ENCODE peak calls at places on chromosomes 12 and 14, in eight cellular contexts. One of them, this sample, is unnamed.

GRCh38 chr12:131989021-131989420 is 39.3 kb downstream of the EP400 start:
- DNase-seq in tibial nerve: no peak
- DNase-seq in psoas muscle: no peak
- DNase-seq in left ventricle myocardium inferior: no peak
- DNase-seq in kidney: no peak
- DNase-seq in CD4-positive, CD25-positive, alpha-beta regulatory T cell: no peak
- DNase-seq in testis: peak
- DNase-seq in brain microvascular endothelial cell: no peak
- DNase-seq in this sample: no peak

GRCh38 chr12:13817131-13817530 is 164.3 kb downstream of the GRIN2B start:
- DNase-seq in tibial nerve: no peak
- DNase-seq in psoas muscle: no peak
- DNase-seq in left ventricle myocardium inferior: no peak
- DNase-seq in kidney: no peak
- DNase-seq in CD4-positive, CD25-positive, alpha-beta regulatory T cell: no peak
- DNase-seq in testis: no peak
- DNase-seq in brain microvascular endothelial cell: no peak
- DNase-seq in this sample: no peak

GRCh38 chr14:54772451-54772881 is 130.2 kb downstream of the GCH1 start:
- DNase-seq in tibial nerve: no peak
- DNase-seq in psoas muscle: no peak
- DNase-seq in left ventricle myocardium inferior: no peak
- DNase-seq in kidney: no peak
- DNase-seq in CD4-positive, CD25-positive, alpha-beta regulatory T cell: no peak
- DNase-seq in testis: no peak
- DNase-seq in brain microvascular endothelial cell: no peak
- DNase-seq in this sample: no peak

GRCh38 chr12:113961921-113962710 is 4.0 kb downstream of the RBM19 start:
- DNase-seq in tibial nerve: no peak
- DNase-seq in psoas muscle: no peak
- DNase-seq in left ventricle myocardium inferior: no peak
- DNase-seq in kidney: no peak
- DNase-seq in CD4-positive, CD25-positive, alpha-beta regulatory T cell: no peak
- DNase-seq in testis: no peak
- DNase-seq in brain microvascular endothelial cell: peak
- DNase-seq in this sample: no peak

GRCh38 chr14:38405851-38406630 is 150.1 kb upstream of the CLEC14A start:
- DNase-seq in tibial nerve: no peak
- DNase-seq in psoas muscle: no peak
- DNase-seq in left ventricle myocardium inferior: no peak
- DNase-seq in kidney: no peak
- DNase-seq in CD4-positive, CD25-positive, alpha-beta regulatory T cell: no peak
- DNase-seq in testis: no peak
- DNase-seq in brain microvascular endothelial cell: peak
- DNase-seq in this sample: no peak

GRCh38 chr12:20314325-20314724 is 54.0 kb upstream of the PDE3A start:
- DNase-seq in tibial nerve: no peak
- DNase-seq in psoas muscle: no peak
- DNase-seq in left ventricle myocardium inferior: no peak
- DNase-seq in kidney: no peak
- DNase-seq in CD4-positive, CD25-positive, alpha-beta regulatory T cell: no peak
- DNase-seq in testis: no peak
- DNase-seq in brain microvascular endothelial cell: peak
- DNase-seq in this sample: no peak

GRCh38 chr14:21496453-21496852 is 14.7 kb downstream of the METTL3 start:
- DNase-seq in tibial nerve: no peak
- DNase-seq in psoas muscle: no peak
- DNase-seq in left ventricle myocardium inferior: no peak
- DNase-seq in kidney: no peak
- DNase-seq in CD4-positive, CD25-positive, alpha-beta regulatory T cell: no peak
- DNase-seq in testis: no peak
- DNase-seq in brain microvascular endothelial cell: peak
- DNase-seq in this sample: no peak

GRCh38 chr14:49505026-49505766 is 81.0 kb downstream of the RPS29 start:
- DNase-seq in tibial nerve: no peak
- DNase-seq in psoas muscle: no peak
- DNase-seq in left ventricle myocardium inferior: no peak
- DNase-seq in kidney: no peak
- DNase-seq in CD4-positive, CD25-positive, alpha-beta regulatory T cell: no peak
- DNase-seq in testis: no peak
- DNase-seq in brain microvascular endothelial cell: no peak
- DNase-seq in this sample: no peak

GRCh38 chr12:63917864-63918742 is 73.6 kb downstream of the SRGAP1 start:
- DNase-seq in tibial nerve: peak
- DNase-seq in psoas muscle: no peak
- DNase-seq in left ventricle myocardium inferior: no peak
- DNase-seq in kidney: peak
- DNase-seq in CD4-positive, CD25-positive, alpha-beta regulatory T cell: no peak
- DNase-seq in testis: no peak
- DNase-seq in brain microvascular endothelial cell: peak
- DNase-seq in this sample: peak

GRCh38 chr14:36996857-36997590 is 175.4 kb downstream of the SLC25A21 start:
- DNase-seq in tibial nerve: no peak
- DNase-seq in psoas muscle: no peak
- DNase-seq in left ventricle myocardium inferior: no peak
- DNase-seq in kidney: no peak
- DNase-seq in CD4-positive, CD25-positive, alpha-beta regulatory T cell: no peak
- DNase-seq in testis: no peak
- DNase-seq in brain microvascular endothelial cell: no peak
- DNase-seq in this sample: no peak

GRCh38 chr14:101235042-101235871 is 326.0 kb upstream of the DIO3 start:
- DNase-seq in tibial nerve: peak
- DNase-seq in psoas muscle: peak
- DNase-seq in left ventricle myocardium inferior: peak
- DNase-seq in kidney: peak
- DNase-seq in CD4-positive, CD25-positive, alpha-beta regulatory T cell: no peak
- DNase-seq in testis: peak
- DNase-seq in brain microvascular endothelial cell: peak
- DNase-seq in this sample: peak

GRCh38 chr14:68468437-68469207 is 324.2 kb downstream of the ZFP36L1 start:
- DNase-seq in tibial nerve: no peak
- DNase-seq in psoas muscle: no peak
- DNase-seq in left ventricle myocardium inferior: no peak
- DNase-seq in kidney: peak
- DNase-seq in CD4-positive, CD25-positive, alpha-beta regulatory T cell: no peak
- DNase-seq in testis: no peak
- DNase-seq in brain microvascular endothelial cell: peak
- DNase-seq in this sample: no peak

GRCh38 chr14:23033801-23034497 is 751 bp downstream of the PSMB5 start:
- DNase-seq in tibial nerve: no peak
- DNase-seq in psoas muscle: no peak
- DNase-seq in left ventricle myocardium inferior: no peak
- DNase-seq in kidney: no peak
- DNase-seq in CD4-positive, CD25-positive, alpha-beta regulatory T cell: no peak
- DNase-seq in testis: no peak
- DNase-seq in brain microvascular endothelial cell: no peak
- DNase-seq in this sample: no peak

GRCh38 chr12:91896725-91897515 is 248.7 kb downstream of the BTG1 start:
- DNase-seq in tibial nerve: peak
- DNase-seq in psoas muscle: no peak
- DNase-seq in left ventricle myocardium inferior: no peak
- DNase-seq in kidney: peak
- DNase-seq in CD4-positive, CD25-positive, alpha-beta regulatory T cell: no peak
- DNase-seq in testis: no peak
- DNase-seq in brain microvascular endothelial cell: no peak
- DNase-seq in this sample: peak

GRCh38 chr12:117582135-117582784 is 220.8 kb upstream of the NOS1 start:
- DNase-seq in tibial nerve: no peak
- DNase-seq in psoas muscle: no peak
- DNase-seq in left ventricle myocardium inferior: no peak
- DNase-seq in kidney: no peak
- DNase-seq in CD4-positive, CD25-positive, alpha-beta regulatory T cell: no peak
- DNase-seq in testis: no peak
- DNase-seq in brain microvascular endothelial cell: no peak
- DNase-seq in this sample: no peak

GRCh38 chr12:16344269-16344668 is 3.2 kb upstream of the MGST1 start:
- DNase-seq in tibial nerve: no peak
- DNase-seq in psoas muscle: no peak
- DNase-seq in left ventricle myocardium inferior: no peak
- DNase-seq in kidney: no peak
- DNase-seq in CD4-positive, CD25-positive, alpha-beta regulatory T cell: no peak
- DNase-seq in testis: no peak
- DNase-seq in brain microvascular endothelial cell: no peak
- DNase-seq in this sample: no peak

GRCh38 chr12:69405466-69405865 is 45.9 kb downstream of the YEATS4 start:
- DNase-seq in tibial nerve: no peak
- DNase-seq in psoas muscle: no peak
- DNase-seq in left ventricle myocardium inferior: no peak
- DNase-seq in kidney: no peak
- DNase-seq in CD4-positive, CD25-positive, alpha-beta regulatory T cell: no peak
- DNase-seq in testis: no peak
- DNase-seq in brain microvascular endothelial cell: peak
- DNase-seq in this sample: peak

GRCh38 chr14:62162998-62163589 is 400.9 kb downstream of the SNAPC1 start:
- DNase-seq in tibial nerve: peak
- DNase-seq in psoas muscle: no peak
- DNase-seq in left ventricle myocardium inferior: no peak
- DNase-seq in kidney: no peak
- DNase-seq in CD4-positive, CD25-positive, alpha-beta regulatory T cell: peak
- DNase-seq in testis: peak
- DNase-seq in brain microvascular endothelial cell: peak
- DNase-seq in this sample: no peak

GRCh38 chr12:70069221-70069811 is 173.9 kb upstream of the CNOT2 start:
- DNase-seq in tibial nerve: no peak
- DNase-seq in psoas muscle: no peak
- DNase-seq in left ventricle myocardium inferior: no peak
- DNase-seq in kidney: no peak
- DNase-seq in CD4-positive, CD25-positive, alpha-beta regulatory T cell: no peak
- DNase-seq in testis: no peak
- DNase-seq in brain microvascular endothelial cell: no peak
- DNase-seq in this sample: no peak

GRCh38 chr14:59986556-59987059 is 66.7 kb downstream of the LRRC9 start:
- DNase-seq in tibial nerve: no peak
- DNase-seq in psoas muscle: no peak
- DNase-seq in left ventricle myocardium inferior: no peak
- DNase-seq in kidney: no peak
- DNase-seq in CD4-positive, CD25-positive, alpha-beta regulatory T cell: no peak
- DNase-seq in testis: no peak
- DNase-seq in brain microvascular endothelial cell: no peak
- DNase-seq in this sample: no peak

DNA sequence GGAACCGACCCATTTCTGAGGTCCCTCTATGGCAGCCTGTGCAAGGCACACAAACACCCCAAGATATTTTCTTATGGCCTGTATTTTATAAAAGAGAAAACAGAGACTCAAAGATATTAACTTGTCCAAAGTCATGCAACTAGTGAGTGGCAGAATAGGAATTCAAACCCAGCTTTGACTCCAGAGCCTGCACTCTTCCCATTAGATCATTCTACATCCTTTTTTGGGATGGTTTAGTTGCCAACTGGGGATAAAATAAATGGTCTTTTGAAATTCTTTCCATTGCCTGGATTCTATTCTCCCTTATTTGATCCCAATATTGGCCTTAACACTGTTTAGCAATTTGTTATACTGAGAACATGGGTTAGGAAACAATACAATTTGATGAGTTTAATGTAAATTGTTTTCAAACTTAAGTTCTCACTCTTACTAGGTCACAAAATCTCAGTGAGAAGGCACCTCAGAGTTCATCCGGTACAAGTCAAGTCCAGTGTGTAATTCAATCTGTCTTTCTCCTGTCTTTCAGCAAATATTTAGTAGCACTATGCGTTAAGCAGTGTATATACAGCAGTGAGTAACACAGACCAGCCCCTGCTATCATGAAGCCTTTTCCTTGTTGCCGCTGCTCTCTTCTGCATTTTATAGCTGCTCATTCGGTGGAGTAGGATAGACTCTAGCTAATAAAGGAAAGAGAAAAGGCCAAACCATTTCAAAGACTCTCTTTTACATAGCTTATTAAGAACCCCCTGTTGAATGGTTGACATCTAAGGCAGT is 162.1 kb upstream of the IFNG-AS1 start:
- DNase-seq in tibial nerve: no peak
- DNase-seq in psoas muscle: no peak
- DNase-seq in left ventricle myocardium inferior: no peak
- DNase-seq in kidney: no peak
- DNase-seq in CD4-positive, CD25-positive, alpha-beta regulatory T cell: no peak
- DNase-seq in testis: no peak
- DNase-seq in brain microvascular endothelial cell: peak
- DNase-seq in this sample: no peak
- H3K4me3 ChIP-seq in tibial nerve: peak
- H3K4me3 ChIP-seq in psoas muscle: peak
- H3K4me3 ChIP-seq in left ventricle myocardium inferior: peak
- H3K4me3 ChIP-seq in kidney: peak
- H3K4me3 ChIP-seq in CD4-positive, CD25-positive, alpha-beta regulatory T cell: peak
- H3K4me3 ChIP-seq in testis: no peak
- H3K4me3 ChIP-seq in brain microvascular endothelial cell: peak
- H3K4me3 ChIP-seq in this sample: no peak

GRCh38 chr12:6758511-6758910 is 5.6 kb upstream of the MLF2 start:
- DNase-seq in tibial nerve: no peak
- DNase-seq in psoas muscle: no peak
- DNase-seq in left ventricle myocardium inferior: no peak
- DNase-seq in kidney: no peak
- DNase-seq in CD4-positive, CD25-positive, alpha-beta regulatory T cell: no peak
- DNase-seq in testis: no peak
- DNase-seq in brain microvascular endothelial cell: no peak
- DNase-seq in this sample: no peak
- H3K27ac ChIP-seq in tibial nerve: no peak
- H3K27ac ChIP-seq in psoas muscle: no peak
- H3K27ac ChIP-seq in left ventricle myocardium inferior: no peak
- H3K27ac ChIP-seq in kidney: no peak
- H3K27ac ChIP-seq in CD4-positive, CD25-positive, alpha-beta regulatory T cell: no peak
- H3K27ac ChIP-seq in testis: no peak
- H3K27ac ChIP-seq in brain microvascular endothelial cell: no peak
- H3K27ac ChIP-seq in this sample: no peak

DNA sequence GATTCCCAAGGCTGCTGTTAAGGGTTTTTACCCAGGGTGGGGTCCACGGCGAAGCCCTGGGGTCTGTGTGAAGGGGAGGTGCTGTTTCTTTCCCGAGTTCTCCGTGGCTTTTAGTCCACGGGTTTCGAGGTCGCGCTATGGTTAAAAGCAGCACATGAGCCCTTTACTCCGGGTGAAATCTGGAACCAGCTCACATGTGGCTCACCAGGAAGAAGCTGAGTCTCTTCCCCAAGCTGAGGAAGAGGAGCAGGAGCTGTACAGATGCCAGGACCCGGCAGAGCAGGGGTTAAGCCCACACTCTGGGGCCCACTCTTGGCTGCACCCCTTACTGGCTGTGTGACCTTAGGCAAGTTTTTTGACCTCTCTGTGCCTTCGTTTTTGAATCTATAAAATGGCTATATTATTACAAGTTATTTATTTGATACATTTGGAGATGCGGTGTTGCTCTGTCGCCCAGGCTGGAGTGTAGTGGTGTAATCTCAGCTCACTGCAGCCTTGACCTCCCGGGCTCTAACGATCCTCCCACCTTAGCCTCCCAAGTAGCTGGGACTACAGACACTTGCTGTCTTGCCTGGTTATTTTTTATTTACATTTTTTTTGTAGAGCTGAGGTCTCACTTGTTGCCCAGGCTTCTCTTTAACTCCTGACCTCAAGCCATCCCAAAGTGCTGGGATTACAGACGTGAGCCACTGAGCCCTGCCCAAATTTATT is 266.3 kb downstream of the AACS start:
- DNase-seq in tibial nerve: no peak
- DNase-seq in psoas muscle: no peak
- DNase-seq in left ventricle myocardium inferior: no peak
- DNase-seq in kidney: no peak
- DNase-seq in CD4-positive, CD25-positive, alpha-beta regulatory T cell: no peak
- DNase-seq in testis: peak
- DNase-seq in brain microvascular endothelial cell: no peak
- DNase-seq in this sample: no peak
- H3K4me3 ChIP-seq in tibial nerve: peak
- H3K4me3 ChIP-seq in psoas muscle: peak
- H3K4me3 ChIP-seq in left ventricle myocardium inferior: peak
- H3K4me3 ChIP-seq in kidney: peak
- H3K4me3 ChIP-seq in CD4-positive, CD25-positive, alpha-beta regulatory T cell: no peak
- H3K4me3 ChIP-seq in testis: peak
- H3K4me3 ChIP-seq in brain microvascular endothelial cell: peak
- H3K4me3 ChIP-seq in this sample: no peak

GRCh38 chr14:94827711-94828505 is 58.0 kb upstream of the GSC start:
- DNase-seq in tibial nerve: peak
- DNase-seq in psoas muscle: peak
- DNase-seq in left ventricle myocardium inferior: peak
- DNase-seq in kidney: no peak
- DNase-seq in CD4-positive, CD25-positive, alpha-beta regulatory T cell: no peak
- DNase-seq in testis: peak
- DNase-seq in brain microvascular endothelial cell: no peak
- DNase-seq in this sample: no peak
- H3K27ac ChIP-seq in tibial nerve: no peak
- H3K27ac ChIP-seq in psoas muscle: no peak
- H3K27ac ChIP-seq in left ventricle myocardium inferior: peak
- H3K27ac ChIP-seq in kidney: no peak
- H3K27ac ChIP-seq in CD4-positive, CD25-positive, alpha-beta regulatory T cell: no peak
- H3K27ac ChIP-seq in testis: no peak
- H3K27ac ChIP-seq in brain microvascular endothelial cell: no peak
- H3K27ac ChIP-seq in this sample: no peak